ENCODE peak calls at places on chromosome 3, in nine cellular contexts. J is activated CD8-positive, alpha-beta memory T cell treated with anti-CD3 and anti-CD28 coated beads for 1 hour; Z is dorsolateral prefrontal cortex; D is hypothalamus; U is left ventricle myocardium superior; E is uterus; X is K562; P is AG04449; W is A172. T is an unnamed sample.

GRCh38 chr3:190301591-190301990 is 20.7 kb downstream of the CLDN1 start:
- DNase-seq in W (no peak), P (no peak), U (no peak), X (no peak), J (no peak), D (no peak), E (no peak), Z (no peak), T (no peak)

GRCh38 chr3:135706758-135707375 is 258.7 kb upstream of the PPP2R3A start:
- DNase-seq in P (no peak), E (no peak), D (no peak), X (no peak), W (peak), Z (no peak), U (no peak), J (no peak), T (no peak)

GRCh38 chr3:101677436-101678286 is 729 bp upstream of the ZBTB11 start:
- DNase-seq in W (no peak), E (peak), P (no peak), D (no peak), U (peak), J (no peak), X (no peak), Z (no peak), T (no peak)

GRCh38 chr3:127662051-127662469 is 10.7 kb upstream of the ABTB1 start:
- DNase-seq in E (no peak), X (no peak), Z (no peak), P (no peak), J (no peak), U (no peak), W (no peak), D (no peak), T (no peak)

GRCh38 chr3:180048108-180048507 is 11.4 kb upstream of the PEX5L start:
- DNase-seq in E (no peak), J (no peak), P (no peak), Z (no peak), D (no peak), U (no peak), X (no peak), W (no peak), T (no peak)

GRCh38 chr3:66039590-66039887 is 821 bp upstream of the MAGI1 start:
- DNase-seq in E (peak), U (peak), Z (peak), X (peak), J (no peak), W (peak), D (peak), P (no peak), T (no peak)

GRCh38 chr3:129525341-129525968 is 3.0 kb upstream of the RHO start:
- DNase-seq in X (no peak), Z (no peak), W (peak), U (no peak), P (peak), D (no peak), J (no peak), E (no peak), T (no peak)

GRCh38 chr3:122350814-122351418 is 25.9 kb downstream of the CSTA start:
- DNase-seq in P (peak), J (no peak), U (no peak), Z (no peak), X (no peak), W (no peak), E (no peak), D (no peak), T (no peak)

GRCh38 chr3:58203541-58203940 is 7.2 kb downstream of the DNASE1L3 start:
- DNase-seq in E (no peak), D (no peak), W (no peak), Z (no peak), X (no peak), J (no peak), P (no peak), U (no peak), T (no peak)

GRCh38 chr3:140720242-140720641 is 42.4 kb downstream of the TRIM42 start:
- DNase-seq in E (no peak), X (no peak), Z (no peak), D (no peak), J (no peak), P (no peak), U (no peak), W (no peak), T (no peak)

GRCh38 chr3:8625991-8626390 is 18.6 kb downstream of the SSUH2 start:
- DNase-seq in D (no peak), Z (no peak), J (no peak), P (no peak), U (no peak), E (no peak), W (peak), X (no peak), T (no peak)

GRCh38 chr3:143654906-143655305 is 193.4 kb downstream of the SLC9A9 start:
- DNase-seq in Z (no peak), W (no peak), J (no peak), P (no peak), X (no peak), U (no peak), D (no peak), E (no peak), T (no peak)

GRCh38 chr3:123294296-123294938 is 92.7 kb downstream of the SEC22A start:
- DNase-seq in W (no peak), X (no peak), P (no peak), E (no peak), U (no peak), D (no peak), Z (no peak), J (no peak), T (no peak)

GRCh38 chr3:163951397-163951987 is 1126.8 kb downstream of the SI start:
- DNase-seq in J (no peak), W (peak), X (no peak), P (no peak), U (no peak), Z (no peak), D (no peak), E (no peak), T (no peak)

GRCh38 chr3:136994772-136995516 is 37.2 kb downstream of the IL20RB start:
- DNase-seq in D (no peak), Z (peak), E (peak), U (peak), X (no peak), J (no peak), W (peak), P (peak), T (peak)

GRCh38 chr3:21942328-21942727 is 191.3 kb upstream of the ZNF385D start:
- DNase-seq in Z (no peak), P (peak), X (no peak), J (no peak), U (no peak), E (no peak), D (no peak), W (peak), T (no peak)

GRCh38 chr3:13461169-13462124 is 18.7 kb upstream of the HDAC11 start:
- DNase-seq in E (no peak), W (no peak), P (no peak), U (peak), J (peak), Z (no peak), X (peak), D (no peak), T (no peak)

GRCh38 chr3:71575433-71575832 is 8.1 kb downstream of the FOXP1 start:
- DNase-seq in Z (no peak), X (no peak), W (no peak), U (no peak), J (no peak), D (no peak), E (no peak), P (no peak), T (no peak)

GRCh38 chr3:13769422-13769821 is 110.4 kb downstream of the WNT7A start:
- DNase-seq in D (no peak), U (no peak), Z (no peak), P (no peak), J (no peak), X (no peak), E (no peak), W (no peak), T (peak)

GRCh38 chr3:191066669-191067068 is 132.4 kb upstream of the OSTN start:
- DNase-seq in U (no peak), D (no peak), X (no peak), W (peak), E (no peak), P (no peak), J (no peak), Z (no peak), T (no peak)

GRCh38 chr3:13152826-13153710 is 79.8 kb upstream of the IQSEC1 start:
- DNase-seq in X (no peak), D (no peak), E (no peak), J (no peak), W (no peak), P (no peak), Z (no peak), U (peak), T (no peak)

GRCh38 chr3:12553921-12554391 is 2.9 kb upstream of the MKRN2 start:
- DNase-seq in W (peak), U (peak), X (no peak), J (no peak), Z (peak), D (no peak), E (no peak), P (no peak), T (no peak)

GRCh38 chr3:188950832-188951489 is 220.8 kb upstream of the TPRG1 start:
- DNase-seq in U (peak), J (no peak), W (peak), P (peak), Z (no peak), E (peak), X (no peak), D (no peak), T (peak)

GRCh38 chr3:34678580-34678979 is 880.1 kb downstream of the PDCD6IP start:
- DNase-seq in P (no peak), J (no peak), D (no peak), Z (no peak), W (no peak), U (no peak), E (no peak), X (no peak), T (no peak)

GRCh38 chr3:134371542-134372324 is 2.5 kb downstream of the AMOTL2 start:
- DNase-seq in P (no peak), J (no peak), U (no peak), W (peak), Z (no peak), E (no peak), D (no peak), X (no peak), T (no peak)

GRCh38 chr3:58665410-58665809 is 1.2 kb downstream of the FAM3D start:
- DNase-seq in U (no peak), X (no peak), D (no peak), P (no peak), J (no peak), Z (no peak), W (no peak), E (no peak), T (no peak)